ENCODE peak calls at places on chromosomes 5 and 9, in five cellular contexts. Q is effector CD4-positive, alpha-beta T cell; E is NK-92 treated with Interleukin-12 subunit alpha and Interleukin-12 subunit beta, amount 100 ng/mL, for 24 hours; T is epithelial cell of esophagus; X is amniotic stem cell. L is an unnamed sample.

GRCh38 chr5:42772265-42772993 is 15.8 kb downstream of the CCDC152 start:
- DNase-seq in E (no peak), T (peak; percentile 32), Q (no peak), X (no peak), L (no peak)

GRCh38 chr5:124059200-124059599 is 547.2 kb downstream of the CSNK1G3 start:
- DNase-seq in E (no peak), Q (no peak), X (no peak), T (peak; percentile 78), L (no peak)

GRCh38 chr5:34625246-34625645 is 30.9 kb upstream of the RAI14 start:
- DNase-seq in T (no peak), E (no peak), Q (no peak), X (no peak), L (no peak)

GRCh38 chr5:126368239-126368812 is 54.9 kb upstream of the GRAMD2B start:
- DNase-seq in T (peak; percentile 99), Q (no peak), E (no peak), X (no peak), L (no peak)

GRCh38 chr5:142757564-142757963 is 12.6 kb upstream of the ARHGAP26 start:
- DNase-seq in T (no peak), X (no peak), Q (no peak), E (no peak), L (no peak)

GRCh38 chr9:21995652-21996275 is 1.2 kb downstream of the CDKN2B-AS1 start:
- DNase-seq in T (peak; percentile 54), Q (no peak), X (no peak), E (peak; percentile 43), L (peak; percentile 45)

GRCh38 chr9:33459115-33459514 is 11.7 kb upstream of the AQP3 start:
- DNase-seq in T (no peak), E (no peak), X (no peak), Q (no peak), L (no peak)

GRCh38 chr5:56910123-56910951 is 941 bp downstream of the SETD9 start:
- DNase-seq in X (peak; percentile 53), Q (no peak), E (peak; percentile 49), T (no peak), L (peak; percentile 59)

GRCh38 chr5:171577042-171577441 is 157.6 kb downstream of the FGF18 start:
- DNase-seq in Q (no peak), E (no peak), X (no peak), T (no peak), L (no peak)

GRCh38 chr5:124519396-124519795 is 227.0 kb downstream of the ZNF608 start:
- DNase-seq in T (peak; percentile 61), X (peak; percentile 75), E (peak; percentile 31), Q (no peak), L (no peak)

GRCh38 chr5:178992291-178992895 is 2.7 kb downstream of the GRM6 start:
- DNase-seq in Q (no peak), X (no peak), T (no peak), E (no peak), L (no peak)

GRCh38 chr9:124502711-124503702 is 4.2 kb downstream of the NR5A1 start:
- DNase-seq in Q (no peak), E (no peak), T (no peak), X (no peak), L (no peak)

GRCh38 chr9:33106372-33106771 is 29.9 kb upstream of the SMU1 start:
- DNase-seq in Q (no peak), E (no peak), T (no peak), X (no peak), L (no peak)

GRCh38 chr5:114055318-114055788 is 306.5 kb upstream of the KCNN2 start:
- DNase-seq in Q (no peak), E (no peak), X (peak; percentile 32), T (peak; percentile 18), L (peak; percentile 17)

GRCh38 chr5:144205141-144205551 is 34.5 kb downstream of the KCTD16 start:
- DNase-seq in Q (no peak), T (peak; percentile 44), E (no peak), X (peak; percentile 57), L (no peak)

GRCh38 chr5:122929980-122930379 is 84.6 kb downstream of the SNX24 start:
- DNase-seq in X (no peak), T (no peak), Q (no peak), E (no peak), L (no peak)

GRCh38 chr9:99511723-99512122 is 289.6 kb downstream of the SEC61B start:
- DNase-seq in E (no peak), T (no peak), X (no peak), Q (no peak), L (no peak)

GRCh38 chr9:15543033-15543791 is 9.6 kb upstream of the CCDC171 start:
- DNase-seq in T (peak; percentile 27), X (no peak), Q (no peak), E (no peak), L (no peak)

GRCh38 chr9:103444157-103444556 is 449.0 kb downstream of the CYLC2 start:
- DNase-seq in Q (no peak), X (no peak), E (no peak), T (no peak), L (no peak)

GRCh38 chr5:117473075-117473595 is 898.5 kb upstream of the SEMA6A start:
- DNase-seq in Q (no peak), T (no peak), E (no peak), X (no peak), L (no peak)

GRCh38 chr5:131538177-131538593 is 96.8 kb downstream of the RAPGEF6 start:
- DNase-seq in T (peak; percentile 96), Q (no peak), E (no peak), X (no peak), L (no peak)

GRCh38 chr5:147223951-147224791 is 10.7 kb upstream of the STK32A start:
- DNase-seq in T (peak; percentile 55), X (peak; percentile 49), Q (no peak), E (no peak), L (peak; percentile 16)

GRCh38 chr9:99825158-99826046 is 3.7 kb downstream of the NR4A3 start:
- DNase-seq in T (no peak), X (no peak), E (no peak), Q (no peak), L (peak; percentile 9)

GRCh38 chr9:20319641-20320337 is 302.5 kb downstream of the MLLT3 start:
- DNase-seq in Q (no peak), X (no peak), T (peak; percentile 91), E (peak; percentile 24), L (no peak)

GRCh38 chr9:117547321-117547720 is 132.5 kb upstream of the ASTN2 start:
- DNase-seq in Q (no peak), T (no peak), X (no peak), E (no peak), L (no peak)

L was measured in transverse colon.